ENCODE peak calls at places on chromosomes 5 and 9, in six cellular contexts. X, C, H, J, N and A are unnamed samples.

GRCh38 chr9:137115394-137116026 is 977 bp upstream of the DPP7 start:
- DNase-seq in X (no peak), C (no peak), H (no peak), J (no peak), N (no peak), A (no peak)

GRCh38 chr9:110815361-110815760 is 146.8 kb downstream of the MUSK start:
- DNase-seq in X (no peak), C (no peak), H (no peak), J (no peak), N (no peak), A (no peak)

GRCh38 chr5:21024966-21025365 is 1037.0 kb upstream of the CDH18 start:
- DNase-seq in X (no peak), C (no peak), H (no peak), J (no peak), N (no peak), A (no peak)

GRCh38 chr5:118862596-118862995 is 125.8 kb downstream of the DTWD2 start:
- DNase-seq in X (no peak), C (no peak), H (peak; percentile 18), J (no peak), N (no peak), A (no peak)

GRCh38 chr5:157857821-157858526 is 971 bp downstream of the CLINT1 start:
- DNase-seq in X (no peak), C (no peak), H (peak; percentile 21), J (no peak), N (no peak), A (peak; percentile 59)

GRCh38 chr9:3180696-3181048 is 336.8 kb upstream of the PUM3 start:
- DNase-seq in X (no peak), C (no peak), H (no peak), J (no peak), N (no peak), A (no peak)

GRCh38 chr5:175809531-175810121 is 61.8 kb upstream of the CPLX2 start:
- DNase-seq in X (no peak), C (no peak), H (peak; percentile 96), J (no peak), N (no peak), A (no peak)

GRCh38 chr9:128099932-128100491 is 27.5 kb downstream of the PTGES2 start:
- DNase-seq in X (no peak), C (no peak), H (peak; percentile 74), J (no peak), N (no peak), A (peak; percentile 53)

GRCh38 chr5:95861858-95862561 is 39.5 kb upstream of the GLRX start:
- DNase-seq in X (peak; percentile 54), C (no peak), H (peak; percentile 84), J (no peak), N (no peak), A (peak; percentile 63)

GRCh38 chr9:128558431-128559310 is 6.3 kb downstream of the SPTAN1 start:
- DNase-seq in X (peak; percentile 68), C (peak; percentile 22), H (peak; percentile 98), J (peak; percentile 93), N (no peak), A (peak; percentile 94)

GRCh38 chr9:130284690-130285089 is 19.1 kb downstream of the HMCN2 start:
- DNase-seq in X (no peak), C (no peak), H (no peak), J (no peak), N (no peak), A (no peak)

GRCh38 chr5:127029513-127030258 is 672 bp downstream of the MARCHF3 start:
- DNase-seq in X (peak; percentile 63), C (no peak), H (peak; percentile 65), J (peak; percentile 65), N (peak; percentile 4), A (peak; percentile 70)

GRCh38 chr5:82418608-82418950 is 140.4 kb upstream of the RPS23 start:
- DNase-seq in X (no peak), C (no peak), H (no peak), J (no peak), N (no peak), A (no peak)

GRCh38 chr5:71596169-71596568 is 9.0 kb downstream of the MCCC2 start:
- DNase-seq in X (no peak), C (no peak), H (no peak), J (no peak), N (no peak), A (no peak)